ENCODE peak calls at places on chromosomes 1 and 21, in four cellular contexts. J is SK-N-SH, W is H1, A is HepG2. I is an unnamed sample.
A peak's percentile ranks its signal among the peaks of the same experiment; 100 is the strongest.

GRCh38 chr21:42038826-42039425 is 28.8 kb upstream of the ZBTB21 start:
- DNase-seq in J (no peak), W (no peak), A (no peak), I (no peak)

GRCh38 chr1:48775817-48776399 is 783 bp downstream of the BEND5 start:
- DNase-seq in J (peak; percentile 20), W (no peak), A (no peak), I (no peak)

GRCh38 chr1:197268012-197268411 is at the start of gene CRB1:
- DNase-seq in J (peak; percentile 27), W (no peak), A (no peak), I (no peak)

GRCh38 chr1:85578321-85579295 is 2.0 kb upstream of the CCN1 start:
- DNase-seq in J (peak; percentile 68), W (peak; percentile 29), A (peak; percentile 40), I (no peak)

GRCh38 chr1:207789386-207789785 is 37.5 kb downstream of the CD46 start:
- DNase-seq in J (no peak), W (no peak), A (no peak), I (no peak)

GRCh38 chr1:2135425-2135824 is 59.1 kb downstream of the FAAP20 start:
- DNase-seq in J (peak; percentile 69), W (no peak), A (peak; percentile 58), I (no peak)

GRCh38 chr21:38840456-38841129 is 34.9 kb downstream of the ETS2 start:
- DNase-seq in J (no peak), W (no peak), A (no peak), I (no peak)

GRCh38 chr1:209250970-209251636 is 332.4 kb upstream of the CAMK1G start:
- DNase-seq in J (no peak), W (no peak), A (no peak), I (no peak)

GRCh38 chr1:220552672-220553258 is 24.8 kb downstream of the MARK1 start:
- DNase-seq in J (no peak), W (no peak), A (no peak), I (no peak)

GRCh38 chr1:17545354-17545753 is 5.9 kb downstream of the ARHGEF10L start:
- DNase-seq in J (no peak), W (no peak), A (no peak), I (no peak)
- TF ChIP-seq TCF12 in J (no peak), W (no peak), A (no peak), I (no peak)

DNA sequence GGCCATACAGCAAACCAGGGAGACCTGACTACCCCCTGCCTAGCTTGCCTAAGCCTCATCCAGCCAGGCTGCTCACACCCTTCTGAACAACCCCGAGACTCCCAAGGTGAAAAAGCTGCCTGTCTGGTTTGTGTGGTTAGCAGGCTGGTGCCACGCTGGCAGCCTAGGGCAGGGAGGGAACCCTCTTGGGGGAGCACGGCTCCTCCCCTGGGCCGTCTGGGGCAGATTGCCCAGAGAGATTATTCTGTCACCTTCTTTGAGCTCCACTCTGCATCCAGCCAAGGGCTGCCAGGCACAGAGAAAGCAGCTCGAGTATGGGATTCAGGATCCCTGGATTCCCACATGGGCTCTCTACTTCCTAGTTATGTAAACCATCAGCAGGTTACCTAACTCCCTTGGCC is 27.5 kb upstream of the TCEA3 start:
- DNase-seq in J (peak; percentile 54), W (no peak), A (no peak), I (no peak)
- TF ChIP-seq TCF12 in J (peak; percentile 14), W (no peak), A (no peak), I (no peak)

GRCh38 chr1:233844275-233844674 is 60.2 kb upstream of the SLC35F3 start:
- DNase-seq in J (no peak), W (no peak), A (no peak), I (no peak)

GRCh38 chr1:233844697-233845096 is 59.8 kb upstream of the SLC35F3 start:
- DNase-seq in J (no peak), W (no peak), A (no peak), I (no peak)

GRCh38 chr1:233843523-233844204 is 60.8 kb upstream of the SLC35F3 start:
- DNase-seq in J (no peak), W (no peak), A (no peak), I (no peak)
- TF ChIP-seq TCF12 in J (no peak), W (no peak), A (no peak), I (no peak)

GRCh38 chr1:181208967-181209366 is 120.5 kb downstream of the IER5 start:
- DNase-seq in J (no peak), W (no peak), A (no peak), I (no peak)
- TF ChIP-seq TCF12 in J (no peak), W (no peak), A (no peak), I (no peak)

DNA sequence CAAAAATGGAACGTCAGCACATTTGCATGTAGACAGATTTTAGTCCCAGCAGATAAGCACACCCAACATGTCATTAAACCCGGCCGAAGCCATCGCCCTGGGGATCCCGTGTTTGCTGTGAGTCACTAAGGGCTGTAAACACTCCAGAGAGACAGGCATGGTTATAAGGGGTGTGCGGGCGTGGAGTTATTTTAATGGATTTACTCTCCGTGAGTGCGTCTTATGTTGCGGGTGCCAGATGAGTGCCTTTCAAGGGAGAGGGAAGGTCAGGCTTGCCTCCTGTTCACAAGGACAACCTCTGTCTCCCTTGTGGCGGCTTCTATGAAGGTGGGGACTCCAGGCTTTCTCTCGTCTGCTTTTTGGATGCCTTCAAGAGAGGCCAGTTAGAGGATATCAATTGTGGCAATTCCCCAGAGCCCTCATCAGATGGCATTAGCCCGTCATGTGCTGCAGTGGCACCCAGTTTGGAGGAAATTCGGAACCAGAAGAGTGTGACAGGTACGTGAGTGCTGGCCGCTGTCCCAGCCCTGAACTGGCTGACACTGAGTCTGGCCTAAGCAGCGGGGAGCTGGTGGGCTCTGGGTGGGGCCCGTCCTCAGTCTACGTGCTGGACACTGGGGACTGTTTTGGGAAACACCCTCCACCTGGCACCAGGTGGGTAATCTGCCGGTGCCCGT is 223.9 kb upstream of the TMEM51 start:
- DNase-seq in J (no peak), W (no peak), A (no peak), I (no peak)
- TF ChIP-seq TCF12 in J (no peak), W (no peak), A (no peak), I (no peak)

DNA sequence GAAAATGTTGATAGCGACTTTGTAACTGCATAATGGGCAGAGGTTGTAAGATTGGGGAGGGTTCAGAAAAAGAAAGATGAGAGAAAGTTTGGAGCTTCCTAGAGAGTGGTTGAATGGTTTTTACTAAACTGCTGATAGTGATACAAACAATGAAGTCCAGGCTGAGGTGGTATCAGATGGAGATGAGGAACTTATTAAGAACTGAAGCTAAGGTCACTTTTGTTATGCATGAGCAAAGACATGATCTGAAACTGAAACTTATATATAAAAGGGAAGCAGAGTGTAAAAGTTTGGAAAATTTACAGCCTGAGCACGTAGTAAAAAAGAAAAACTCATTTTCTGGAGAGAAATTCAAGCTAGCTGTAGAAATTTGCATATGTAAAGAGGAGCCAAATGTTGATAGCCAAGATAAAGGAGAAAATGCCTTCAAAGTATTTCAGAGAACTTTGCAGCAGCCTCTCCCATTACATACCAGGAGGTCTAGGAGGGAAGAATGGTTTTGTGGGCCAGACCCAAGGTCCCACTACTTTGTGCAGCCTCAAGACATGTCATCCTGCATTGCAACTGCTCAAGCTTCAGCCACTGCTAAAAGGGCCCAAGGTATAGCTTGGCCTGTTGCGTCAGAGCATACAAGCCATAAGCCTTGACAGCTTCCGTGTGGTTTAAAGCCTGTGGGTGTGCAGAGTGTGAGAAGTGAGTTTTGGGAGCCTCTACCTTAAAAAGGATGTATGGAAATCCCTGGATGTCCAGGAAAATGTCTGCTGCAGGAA is 843.9 kb downstream of the AMY1C start:
- DNase-seq in J (no peak), W (no peak), A (no peak), I (no peak)
- TF ChIP-seq TCF12 in J (no peak), W (no peak), A (no peak), I (no peak)

DNA sequence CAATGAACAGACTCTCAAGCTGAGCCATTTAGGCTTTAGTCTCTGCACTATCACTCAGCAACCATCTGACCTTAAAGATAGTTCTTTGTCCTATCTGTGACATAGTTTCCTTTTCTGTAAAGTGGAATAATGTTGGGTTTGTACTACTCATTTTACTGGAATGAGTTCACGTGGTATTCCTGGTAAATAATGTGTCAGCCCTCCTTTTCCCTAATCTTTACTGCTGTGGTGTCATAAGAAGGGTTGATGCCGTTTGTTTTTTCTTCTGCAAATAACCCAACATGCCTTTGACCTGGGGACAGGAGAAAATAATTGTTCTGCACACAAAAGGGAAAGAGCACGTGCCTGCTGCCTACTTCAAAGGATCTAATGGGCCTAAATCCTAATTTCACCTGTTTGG is 297.8 kb downstream of the BRINP3 start:
- DNase-seq in J (no peak), W (no peak), A (peak; percentile 29), I (no peak)
- TF ChIP-seq TCF12 in J (no peak), W (no peak), A (no peak), I (no peak)